ENCODE peak calls at places on chromosomes 16 and 17, in eight cellular contexts. T is neural progenitor cell, L is GM23248, H is hepatocyte, I is HCT116, S is GM23338, A is PC-3, O is MM.1S. F is an unnamed sample. For H3K4me1, the result is how much of the 10 kb centered on the place peaks cover.

GRCh38 chr16:8758022-8758421 is 39.4 kb downstream of the TMEM186 start:
- DNase-seq in T (no peak), L (no peak), H (no peak), I (no peak), S (no peak), A (no peak), O (no peak), F (no peak)

GRCh38 chr17:33982872-33983271 is 272.2 kb upstream of the CCL2 start:
- DNase-seq in T (no peak), L (no peak), H (no peak), I (no peak), S (no peak), A (no peak), O (no peak), F (no peak)

GRCh38 chr16:84423416-84423837 is 55.1 kb downstream of the ATP2C2 start:
- DNase-seq in T (no peak), L (peak), H (no peak), I (peak), S (peak), A (peak), O (peak), F (peak)

GRCh38 chr17:75637143-75637538 is 3.9 kb downstream of the SMIM5 start:
- DNase-seq in T (no peak), L (no peak), H (no peak), I (no peak), S (no peak), A (no peak), O (no peak), F (no peak)

GRCh38 chr17:2792541-2793169 is 3.6 kb upstream of the RAP1GAP2 start:
- DNase-seq in T (no peak), L (no peak), H (no peak), I (no peak), S (no peak), A (no peak), O (no peak), F (no peak)

GRCh38 chr17:2392252-2393183 is 8.3 kb downstream of the MNT start:
- DNase-seq in T (peak), L (peak), H (peak), I (peak), S (peak), A (peak), O (peak), F (peak)

GRCh38 chr17:13541032-13541480 is 60.7 kb downstream of the HS3ST3A1 start:
- DNase-seq in T (no peak), L (peak), H (peak), I (peak), S (no peak), A (peak), O (no peak), F (no peak)

GRCh38 chr17:4789701-4789950 is 862 bp downstream of the GLTPD2 start:
- DNase-seq in T (no peak), L (no peak), H (no peak), I (peak), S (peak), A (no peak), O (no peak), F (no peak)

GRCh38 chr17:79087428-79088143 is 13.0 kb downstream of the ENGASE start:
- DNase-seq in T (peak), L (peak), H (peak), I (peak), S (peak), A (peak), O (peak), F (peak)

GRCh38 chr16:28974007-28974436 is 556 bp upstream of the SPNS1 start:
- DNase-seq in T (peak), L (peak), H (peak), I (peak), S (peak), A (peak), O (no peak), F (peak)

GRCh38 chr16:4273858-4274291 is 1.1 kb upstream of the TFAP4 start:
- DNase-seq in T (peak), L (peak), H (peak), I (peak), S (peak), A (peak), O (peak), F (peak)

GRCh38 chr16:56914896-56915295 is 17.0 kb upstream of the HERPUD1 start:
- DNase-seq in T (no peak), L (no peak), H (no peak), I (no peak), S (no peak), A (no peak), O (no peak), F (no peak)

GRCh38 chr16:11639925-11640899 is 28.0 kb upstream of the SNN start:
- DNase-seq in T (peak), L (peak), H (peak), I (peak), S (peak), A (peak), O (no peak), F (no peak)

GRCh38 chr16:88460496-88461169 is 7.6 kb downstream of the ZFPM1 start:
- DNase-seq in T (no peak), L (no peak), H (no peak), I (no peak), S (no peak), A (no peak), O (no peak), F (no peak)

GRCh38 chr17:28908640-28909098 is 5.8 kb upstream of the DHRS13 start:
- DNase-seq in T (no peak), L (peak), H (peak), I (no peak), S (no peak), A (peak), O (no peak), F (no peak)

GRCh38 chr16:73122604-73123386 is 74.9 kb upstream of the ZFHX3 start:
- DNase-seq in T (no peak), L (peak), H (no peak), I (no peak), S (no peak), A (no peak), O (no peak), F (no peak)

GRCh38 chr16:68640972-68641371 is 4.1 kb upstream of the CDH3 start:
- DNase-seq in T (no peak), L (peak), H (peak), I (no peak), S (no peak), A (peak), O (no peak), F (no peak)

DNA sequence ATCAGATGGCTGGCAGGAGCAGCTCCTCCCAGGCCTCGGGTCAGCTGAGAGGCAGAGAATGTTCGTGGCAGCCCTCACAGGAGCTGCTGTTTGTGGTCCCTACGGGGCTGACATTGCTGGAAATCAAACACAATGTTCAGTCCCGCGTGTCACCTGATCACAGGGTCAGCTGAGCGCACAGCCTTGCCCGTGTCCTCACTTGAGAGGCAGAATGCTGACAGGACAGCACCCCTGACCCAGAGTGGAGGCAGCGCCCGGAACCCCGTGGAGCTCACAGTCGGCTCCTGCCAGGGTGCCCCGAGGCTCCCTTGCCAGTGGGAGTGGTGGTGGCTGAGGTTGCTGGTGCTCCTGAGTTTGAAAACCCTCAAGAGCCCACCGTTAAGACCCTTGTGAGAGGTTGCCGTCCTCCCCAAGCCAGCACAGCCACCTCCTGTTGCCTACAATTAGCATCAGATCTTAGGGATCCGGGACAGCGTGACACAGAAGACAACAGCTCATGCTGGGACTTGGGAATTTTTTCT is 3.6 kb upstream of the CHMP6 start:
- DNase-seq in T (no peak), L (no peak), H (no peak), I (no peak), S (no peak), A (no peak), O (no peak), F (peak)
- TF ChIP-seq EZH2phosphoT487 in T (no peak), L (no peak), H (no peak), I (no peak), S (no peak), A (no peak), O (no peak), F (no peak)

GRCh38 chr17:19009970-19010369 is 5.4 kb upstream of the FAM83G start:
- DNase-seq in T (no peak), L (no peak), H (no peak), I (no peak), S (no peak), A (no peak), O (no peak), F (no peak)
- H3K4me1 ChIP-seq in T (under half), L (under half), H (under half), I (under half), S (under half), A (under half), O (under half), F (under half)

DNA sequence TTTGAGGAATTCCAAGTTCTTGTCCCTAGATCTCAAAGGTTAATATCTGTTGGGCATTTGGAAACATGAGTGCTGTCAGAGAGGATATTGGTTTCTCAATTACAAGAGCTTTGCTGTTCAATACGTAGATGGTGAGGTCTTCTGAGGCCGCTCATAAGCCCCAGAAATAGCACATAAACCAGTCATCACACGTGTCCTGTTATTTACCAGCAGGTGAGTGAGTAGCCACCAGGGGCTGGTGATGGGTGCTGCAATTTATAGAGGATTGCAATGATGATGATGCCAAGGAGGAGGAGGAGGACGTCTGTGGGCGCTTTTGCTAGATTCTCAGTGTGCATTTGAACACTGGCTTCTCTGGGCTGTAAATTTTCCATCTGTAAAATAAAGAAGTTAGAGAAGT is 89.0 kb downstream of the SALL1 start:
- DNase-seq in T (no peak), L (no peak), H (no peak), I (no peak), S (no peak), A (no peak), O (no peak), F (no peak)
- TF ChIP-seq EZH2phosphoT487 in T (no peak), L (no peak), H (no peak), I (no peak), S (no peak), A (no peak), O (no peak), F (no peak)

GRCh38 chr16:81830845-81831600 is 51.9 kb downstream of the PLCG2 start:
- DNase-seq in T (no peak), L (no peak), H (no peak), I (no peak), S (no peak), A (no peak), O (no peak), F (no peak)
- H3K4me1 ChIP-seq in T (under half), L (under half), H (under half), I (under half), S (under half), A (under half), O (under half), F (under half)

DNA sequence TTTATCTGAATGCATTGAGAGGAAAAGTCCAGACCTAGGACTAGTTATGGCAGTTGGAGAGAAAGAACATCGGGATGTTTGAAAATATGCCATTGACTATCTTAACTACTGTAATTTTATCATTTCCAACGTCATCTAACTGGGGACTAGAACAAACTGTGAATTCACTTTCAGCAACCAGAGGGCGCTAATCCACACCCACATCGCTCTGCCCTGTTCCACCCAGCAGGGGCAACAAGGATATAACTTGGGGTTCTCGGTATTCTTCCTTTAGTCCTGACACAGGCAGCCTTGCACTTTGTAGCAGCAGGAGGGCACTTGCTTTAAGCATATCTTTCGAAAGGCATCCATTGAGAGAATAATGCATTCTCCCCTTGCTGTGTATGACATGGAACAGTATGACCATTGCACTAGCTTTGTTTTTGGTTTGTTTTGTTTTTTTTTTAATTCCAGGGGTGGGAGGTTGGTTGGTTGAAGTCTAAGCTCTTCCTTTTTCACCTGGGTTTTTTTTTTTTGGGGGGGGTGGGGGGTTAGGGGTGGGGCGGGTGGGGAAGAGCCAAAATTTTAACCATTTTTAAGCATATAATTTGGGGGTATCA is 31.5 kb downstream of the SIAH1 start:
- DNase-seq in T (peak), L (peak), H (peak), I (peak), S (peak), A (peak), O (peak), F (peak)
- TF ChIP-seq EZH2phosphoT487 in T (no peak), L (no peak), H (no peak), I (no peak), S (no peak), A (no peak), O (no peak), F (no peak)

GRCh38 chr16:85606920-85607319 is 6.2 kb upstream of the GSE1 start:
- DNase-seq in T (no peak), L (no peak), H (no peak), I (no peak), S (no peak), A (no peak), O (no peak), F (peak)

GRCh38 chr16:85608515-85608885 is 4.6 kb upstream of the GSE1 start:
- DNase-seq in T (no peak), L (no peak), H (no peak), I (no peak), S (no peak), A (no peak), O (no peak), F (no peak)

GRCh38 chr16:85605912-85606841 is 6.9 kb upstream of the GSE1 start:
- DNase-seq in T (no peak), L (no peak), H (no peak), I (no peak), S (no peak), A (no peak), O (no peak), F (no peak)

GRCh38 chr16:85607796-85608514 is 5.2 kb upstream of the GSE1 start:
- DNase-seq in T (no peak), L (no peak), H (no peak), I (no peak), S (no peak), A (no peak), O (no peak), F (no peak)

DNA sequence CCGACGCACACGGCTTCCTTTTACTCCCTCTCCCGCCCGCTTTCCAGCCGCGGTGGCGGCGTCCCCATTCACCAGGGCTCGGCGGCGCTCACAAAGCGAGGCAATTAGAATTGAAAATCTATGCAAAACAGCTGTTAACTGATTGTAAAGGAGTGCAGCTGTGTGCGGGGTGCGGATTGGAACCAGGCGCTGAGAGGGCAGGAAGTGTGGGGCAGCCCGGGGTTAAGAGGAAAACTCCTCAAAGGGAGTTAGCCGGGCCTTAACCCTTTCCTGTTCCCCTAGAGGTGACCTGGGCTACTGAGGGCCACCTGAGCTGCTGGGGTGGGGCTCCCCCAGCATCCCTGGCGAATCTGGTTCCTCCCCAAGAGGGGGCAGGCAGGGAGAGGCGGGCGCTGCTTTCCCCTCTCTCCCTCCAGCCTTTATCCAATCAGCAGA is 5.8 kb upstream of the GSE1 start:
- DNase-seq in T (peak), L (no peak), H (no peak), I (no peak), S (peak), A (no peak), O (no peak), F (peak)
- H3K4me1 ChIP-seq in T (under half), L (under half), H (half or more), I (under half), S (half or more), A (under half), O (under half), F (under half)

GRCh38 chr16:65069090-65069489 is 52.8 kb downstream of the CDH11 start:
- DNase-seq in T (no peak), L (peak), H (no peak), I (no peak), S (no peak), A (peak), O (no peak), F (no peak)

GRCh38 chr16:65071371-65072311 is 50.2 kb downstream of the CDH11 start:
- DNase-seq in T (no peak), L (peak), H (no peak), I (no peak), S (no peak), A (peak), O (no peak), F (no peak)

GRCh38 chr16:65069766-65070165 is 52.1 kb downstream of the CDH11 start:
- DNase-seq in T (no peak), L (peak), H (no peak), I (no peak), S (no peak), A (no peak), O (no peak), F (no peak)

GRCh38 chr16:65068151-65068740 is 53.6 kb downstream of the CDH11 start:
- DNase-seq in T (no peak), L (peak), H (no peak), I (no peak), S (peak), A (no peak), O (no peak), F (no peak)

DNA sequence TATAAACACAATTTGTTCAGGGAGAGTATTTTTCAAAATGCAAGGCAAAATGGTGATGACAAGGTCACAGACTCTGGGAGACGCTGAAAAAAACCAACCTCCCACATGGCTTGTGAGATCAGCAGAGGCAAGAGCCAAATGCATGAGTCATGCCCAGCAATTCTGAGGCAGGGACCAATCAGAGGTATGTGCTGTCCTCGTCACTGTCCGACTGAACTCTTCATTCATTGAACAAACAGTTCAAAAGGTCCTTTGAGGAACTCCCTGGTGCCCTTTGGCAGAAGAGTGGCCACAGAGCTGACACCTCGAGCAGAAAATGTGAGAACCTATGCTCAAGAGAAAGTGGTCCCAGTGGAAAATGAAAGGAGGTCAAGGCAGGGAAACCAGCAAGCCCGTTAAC is 51.0 kb downstream of the CDH11 start:
- DNase-seq in T (no peak), L (peak), H (peak), I (no peak), S (peak), A (peak), O (no peak), F (peak)
- TF ChIP-seq EZH2phosphoT487 in T (no peak), L (no peak), H (no peak), I (no peak), S (no peak), A (no peak), O (no peak), F (no peak)

F was measured in SK-N-SH.